ENCODE peak calls at places on chromosomes 11 and 22, in ten cellular contexts. T, E, R, X, M, K, A, P, G and Y are unnamed samples.

GRCh38 chr22:37147186-37147990 is 2.3 kb downstream of the IL2RB start:
- DNase-seq in T (no peak), E (no peak), R (no peak), X (no peak), M (no peak), K (no peak), A (no peak), P (no peak), G (no peak), Y (no peak)

GRCh38 chr11:85123752-85124231 is 503.4 kb downstream of the DLG2 start:
- DNase-seq in T (no peak), E (no peak), R (no peak), X (no peak), M (no peak), K (peak), A (no peak), P (no peak), G (no peak), Y (no peak)

GRCh38 chr22:29370556-29370955 is 17.8 kb downstream of the AP1B1 start:
- DNase-seq in T (no peak), E (no peak), R (no peak), X (no peak), M (no peak), K (no peak), A (no peak), P (no peak), G (no peak), Y (no peak)

GRCh38 chr11:62392944-62393628 is 25.7 kb upstream of the SCGB1A1 start:
- DNase-seq in T (peak), E (no peak), R (no peak), X (no peak), M (no peak), K (peak), A (no peak), P (no peak), G (no peak), Y (no peak)

GRCh38 chr22:17898375-17898774 is 124.1 kb upstream of the BID start:
- DNase-seq in T (no peak), E (no peak), R (no peak), X (no peak), M (no peak), K (no peak), A (no peak), P (no peak), G (no peak), Y (no peak)

GRCh38 chr22:38230108-38230825 is 28.5 kb downstream of the MAFF start:
- DNase-seq in T (no peak), E (peak), R (no peak), X (no peak), M (no peak), K (no peak), A (no peak), P (no peak), G (no peak), Y (peak)

GRCh38 chr11:2663915-2664314 is 35.9 kb downstream of the KCNQ1OT1 start:
- DNase-seq in T (no peak), E (no peak), R (no peak), X (no peak), M (no peak), K (no peak), A (no peak), P (no peak), G (no peak), Y (no peak)

GRCh38 chr11:64963072-64963631 is 8.8 kb downstream of the MAJIN start:
- DNase-seq in T (no peak), E (no peak), R (no peak), X (no peak), M (no peak), K (no peak), A (no peak), P (no peak), G (no peak), Y (no peak)

GRCh38 chr11:3614742-3615171 is 27.0 kb downstream of the ART5 start:
- DNase-seq in T (no peak), E (no peak), R (no peak), X (no peak), M (no peak), K (peak), A (no peak), P (no peak), G (no peak), Y (no peak)

GRCh38 chr11:103359221-103359620 is 250.0 kb downstream of the DYNC2H1 start:
- DNase-seq in T (no peak), E (no peak), R (peak), X (no peak), M (no peak), K (no peak), A (no peak), P (no peak), G (no peak), Y (no peak)

GRCh38 chr11:45250035-45250693 is 36.0 kb downstream of the SYT13 start:
- DNase-seq in T (no peak), E (no peak), R (no peak), X (no peak), M (no peak), K (peak), A (no peak), P (no peak), G (no peak), Y (no peak)

GRCh38 chr22:19515654-19516377 is 8.4 kb downstream of the CLDN5 start:
- DNase-seq in T (no peak), E (no peak), R (no peak), X (no peak), M (no peak), K (no peak), A (no peak), P (no peak), G (no peak), Y (no peak)

GRCh38 chr11:65501005-65501529 is 2.2 kb downstream of the MALAT1 start:
- DNase-seq in T (no peak), E (no peak), R (no peak), X (no peak), M (no peak), K (no peak), A (no peak), P (no peak), G (no peak), Y (no peak)

GRCh38 chr11:113847580-113847979 is 27.8 kb downstream of the USP28 start:
- DNase-seq in T (no peak), E (no peak), R (no peak), X (no peak), M (no peak), K (no peak), A (no peak), P (no peak), G (no peak), Y (no peak)

GRCh38 chr22:49045276-49045675 is 782.4 kb downstream of the BRD1 start:
- DNase-seq in T (no peak), E (no peak), R (no peak), X (no peak), M (no peak), K (no peak), A (no peak), P (no peak), G (no peak), Y (no peak)

GRCh38 chr22:49048591-49048990 is 779.1 kb downstream of the BRD1 start:
- DNase-seq in T (no peak), E (no peak), R (no peak), X (no peak), M (no peak), K (no peak), A (no peak), P (no peak), G (no peak), Y (no peak)

GRCh38 chr22:49047461-49047860 is 780.2 kb downstream of the BRD1 start:
- DNase-seq in T (no peak), E (no peak), R (peak), X (no peak), M (no peak), K (no peak), A (no peak), P (no peak), G (peak), Y (peak)

GRCh38 chr22:49046000-49046545 is 781.6 kb downstream of the BRD1 start:
- DNase-seq in T (no peak), E (no peak), R (no peak), X (no peak), M (no peak), K (no peak), A (no peak), P (no peak), G (no peak), Y (no peak)

GRCh38 chr22:49046546-49047305 is 780.9 kb downstream of the BRD1 start:
- DNase-seq in T (peak), E (no peak), R (no peak), X (peak), M (no peak), K (no peak), A (no peak), P (peak), G (peak), Y (no peak)
- TF ChIP-seq CTCF in T (peak), E (no peak), R (no peak), X (peak), M (peak), K (no peak), A (peak), P (peak), G (peak), Y (no peak)

DNA sequence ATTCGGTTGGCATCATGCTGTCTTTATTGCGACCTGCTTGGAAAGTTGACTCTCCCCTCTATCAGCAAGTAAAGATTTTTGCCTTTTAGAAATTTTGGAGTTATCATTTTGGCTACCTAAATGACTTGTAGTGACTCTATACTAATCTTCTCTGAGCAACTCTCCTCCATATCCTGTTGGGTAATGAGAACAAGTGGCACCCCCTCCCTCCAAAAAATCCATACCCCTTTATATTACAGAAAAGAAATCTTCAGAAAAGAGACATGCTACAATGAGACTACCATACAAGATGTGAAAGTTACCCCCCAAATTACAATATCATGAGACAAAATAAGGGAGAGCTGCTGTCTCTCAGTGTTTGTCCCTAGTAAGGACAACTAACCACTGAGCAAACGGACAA is 1.2 kb downstream of the JAML start:
- DNase-seq in T (no peak), E (no peak), R (no peak), X (no peak), M (no peak), K (no peak), A (no peak), P (no peak), G (no peak), Y (no peak)
- H3K4me3 ChIP-seq in T (no peak), E (no peak), R (no peak), X (peak), M (no peak), K (no peak), A (peak), P (no peak), G (no peak), Y (no peak)

DNA sequence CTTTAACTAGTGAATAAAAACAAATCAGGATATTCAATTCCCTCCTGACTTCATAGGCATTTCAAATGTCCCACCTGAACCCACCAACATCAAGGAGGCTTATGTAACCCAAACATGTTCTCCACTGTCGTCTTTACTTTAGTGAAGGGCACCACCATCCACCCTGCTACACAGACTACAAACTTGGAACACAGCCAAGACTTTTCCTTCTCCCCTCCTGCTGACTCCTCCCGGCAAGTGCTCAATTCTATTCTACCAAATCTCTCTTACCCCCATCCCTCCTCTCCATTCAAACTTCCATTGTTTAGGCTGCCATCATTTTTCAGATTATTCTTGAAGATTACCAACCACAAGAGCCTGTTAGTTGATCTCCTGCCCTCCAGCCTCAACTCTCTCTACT is 24.3 kb downstream of the SAAL1 start:
- DNase-seq in T (no peak), E (no peak), R (no peak), X (no peak), M (no peak), K (no peak), A (no peak), P (no peak), G (no peak), Y (no peak)
- TF ChIP-seq CTCF in T (no peak), E (no peak), R (no peak), X (no peak), M (no peak), K (no peak), A (no peak), P (no peak), G (no peak), Y (no peak)

GRCh38 chr11:60457576-60457975 is 1.9 kb downstream of the MS4A1 start:
- DNase-seq in T (no peak), E (no peak), R (no peak), X (no peak), M (no peak), K (peak), A (no peak), P (no peak), G (no peak), Y (no peak)
- H3K4me3 ChIP-seq in T (no peak), E (no peak), R (no peak), X (no peak), M (no peak), K (peak), A (no peak), P (no peak), G (no peak), Y (no peak)

GRCh38 chr11:68968306-68969255 is 12.2 kb downstream of the MRGPRD start:
- DNase-seq in T (no peak), E (no peak), R (no peak), X (no peak), M (no peak), K (no peak), A (no peak), P (no peak), G (no peak), Y (no peak)
- TF ChIP-seq CTCF in T (no peak), E (no peak), R (peak), X (no peak), M (no peak), K (no peak), A (no peak), P (no peak), G (peak), Y (no peak)

GRCh38 chr22:42299586-42300285 is 29.3 kb upstream of the TCF20 start:
- DNase-seq in T (no peak), E (no peak), R (no peak), X (no peak), M (no peak), K (peak), A (no peak), P (no peak), G (no peak), Y (no peak)

GRCh38 chr22:42300286-42301071 is 30.0 kb upstream of the TCF20 start:
- DNase-seq in T (no peak), E (no peak), R (no peak), X (no peak), M (no peak), K (peak), A (no peak), P (no peak), G (no peak), Y (no peak)

GRCh38 chr22:42303304-42304020 is 33.0 kb upstream of the TCF20 start:
- DNase-seq in T (no peak), E (no peak), R (no peak), X (no peak), M (no peak), K (no peak), A (no peak), P (no peak), G (no peak), Y (no peak)

GRCh38 chr22:42301072-42301741 is 30.8 kb upstream of the TCF20 start:
- DNase-seq in T (no peak), E (no peak), R (no peak), X (no peak), M (no peak), K (no peak), A (no peak), P (no peak), G (no peak), Y (no peak)

GRCh38 chr22:42301742-42302102 is 31.3 kb upstream of the TCF20 start:
- DNase-seq in T (no peak), E (no peak), R (no peak), X (no peak), M (no peak), K (no peak), A (no peak), P (no peak), G (no peak), Y (no peak)
- H3K4me3 ChIP-seq in T (no peak), E (no peak), R (no peak), X (no peak), M (no peak), K (no peak), A (no peak), P (no peak), G (no peak), Y (no peak)

GRCh38 chr22:39463277-39463676 is 6.5 kb downstream of the MGAT3 start:
- DNase-seq in T (no peak), E (no peak), R (no peak), X (no peak), M (no peak), K (no peak), A (no peak), P (no peak), G (no peak), Y (no peak)
- TF ChIP-seq CTCF in T (no peak), E (no peak), R (no peak), X (no peak), M (no peak), K (no peak), A (no peak), P (no peak), G (no peak), Y (no peak)

GRCh38 chr22:45977003-45977395 is at the start of gene WNT7B:
- DNase-seq in T (peak), E (no peak), R (no peak), X (no peak), M (no peak), K (no peak), A (no peak), P (no peak), G (no peak), Y (no peak)

GRCh38 chr22:45974498-45974897 is 2.5 kb downstream of the WNT7B start:
- DNase-seq in T (no peak), E (no peak), R (no peak), X (no peak), M (no peak), K (no peak), A (no peak), P (no peak), G (no peak), Y (no peak)

GRCh38 chr22:45976351-45977002 is 485 bp downstream of the WNT7B start:
- DNase-seq in T (no peak), E (no peak), R (no peak), X (no peak), M (no peak), K (no peak), A (no peak), P (no peak), G (no peak), Y (no peak)

GRCh38 chr22:45977551-45978274 is 751 bp upstream of the WNT7B start:
- DNase-seq in T (no peak), E (no peak), R (no peak), X (no peak), M (no peak), K (no peak), A (no peak), P (no peak), G (no peak), Y (no peak)

GRCh38 chr22:45975266-45976161 is 1.4 kb downstream of the WNT7B start:
- DNase-seq in T (no peak), E (no peak), R (no peak), X (no peak), M (no peak), K (no peak), A (no peak), P (no peak), G (no peak), Y (no peak)
- H3K4me3 ChIP-seq in T (peak), E (no peak), R (no peak), X (no peak), M (no peak), K (no peak), A (peak), P (no peak), G (no peak), Y (no peak)